ENCODE peak calls at places on chromosomes 11 and 22, in eight cellular contexts. W is K562, V is endothelial cell of umbilical vein, T is GM23338, K is HCT116, U is GM12878, D is HepG2, S is H1. F is an unnamed sample.

GRCh38 chr11:88629496-88629895 is 292.0 kb upstream of the CTSC start:
- DNase-seq in W (no peak), V (no peak), T (no peak), K (no peak), U (no peak), D (no peak), S (no peak), F (no peak)

GRCh38 chr11:34972892-34973291 is 56.5 kb downstream of the PDHX start:
- DNase-seq in W (no peak), V (no peak), T (no peak), K (no peak), U (no peak), D (no peak), S (no peak), F (no peak)

GRCh38 chr22:26544489-26544888 is 32.2 kb upstream of the TFIP11 start:
- DNase-seq in W (no peak), V (no peak), T (no peak), K (no peak), U (no peak), D (no peak), S (no peak), F (no peak)

GRCh38 chr22:29195118-29195963 is 10.4 kb upstream of the EMID1 start:
- DNase-seq in W (peak; percentile 85), V (no peak), T (no peak), K (no peak), U (no peak), D (no peak), S (no peak), F (no peak)

GRCh38 chr22:47259990-47260389 is 497.5 kb downstream of the TBC1D22A start:
- DNase-seq in W (peak; percentile 20), V (no peak), T (no peak), K (no peak), U (no peak), D (no peak), S (no peak), F (peak; percentile 2)

GRCh38 chr22:26463688-26464087 is 19.9 kb downstream of the HPS4 start:
- DNase-seq in W (no peak), V (no peak), T (no peak), K (no peak), U (no peak), D (no peak), S (no peak), F (no peak)

GRCh38 chr11:37967635-37968034 is 1369.6 kb upstream of the RAG2 start:
- DNase-seq in W (no peak), V (no peak), T (no peak), K (no peak), U (no peak), D (no peak), S (no peak), F (no peak)

GRCh38 chr11:134802116-134802515 is 390.1 kb upstream of the B3GAT1 start:
- DNase-seq in W (no peak), V (no peak), T (no peak), K (no peak), U (no peak), D (no peak), S (no peak), F (no peak)

GRCh38 chr22:50486561-50487289 is at the start of gene MIOX:
- DNase-seq in W (peak; percentile 14), V (no peak), T (no peak), K (no peak), U (no peak), D (no peak), S (no peak), F (no peak)

GRCh38 chr22:44600386-44600785 is 101.6 kb upstream of the PRR5 start:
- DNase-seq in W (no peak), V (no peak), T (no peak), K (no peak), U (no peak), D (no peak), S (no peak), F (no peak)

GRCh38 chr22:26321469-26321913 is 107.6 kb upstream of the ASPHD2 start:
- DNase-seq in W (peak; percentile 27), V (no peak), T (peak; percentile 23), K (no peak), U (no peak), D (no peak), S (no peak), F (no peak)

GRCh38 chr22:22858559-22858937 is 29.1 kb upstream of the IGLL5 start:
- DNase-seq in W (no peak), V (no peak), T (no peak), K (no peak), U (no peak), D (peak; percentile 69), S (no peak), F (no peak)

GRCh38 chr22:44094751-44095302 is 70.7 kb downstream of the PARVB start:
- DNase-seq in W (no peak), V (no peak), T (no peak), K (no peak), U (no peak), D (no peak), S (no peak), F (no peak)

GRCh38 chr11:129932385-129933067 is 37.1 kb upstream of the NFRKB start:
- DNase-seq in W (no peak), V (no peak), T (no peak), K (no peak), U (no peak), D (no peak), S (no peak), F (no peak)

GRCh38 chr22:28841111-28841510 is 40.7 kb upstream of the XBP1 start:
- DNase-seq in W (no peak), V (no peak), T (no peak), K (no peak), U (no peak), D (peak; percentile 34), S (no peak), F (no peak)

GRCh38 chr11:57493507-57494503 is 21.7 kb downstream of the SLC43A1 start:
- DNase-seq in W (peak; percentile 78), V (peak; percentile 42), T (peak; percentile 97), K (peak; percentile 73), U (no peak), D (peak; percentile 73), S (peak; percentile 93), F (no peak)

GRCh38 chr22:34035209-34035608 is 114.9 kb upstream of the LARGE1 start:
- DNase-seq in W (no peak), V (no peak), T (no peak), K (no peak), U (no peak), D (no peak), S (no peak), F (no peak)

GRCh38 chr11:128155590-128155989 is 431.8 kb downstream of the ETS1 start:
- DNase-seq in W (no peak), V (no peak), T (no peak), K (no peak), U (no peak), D (no peak), S (no peak), F (no peak)

GRCh38 chr11:128156486-128156885 is 430.9 kb downstream of the ETS1 start:
- DNase-seq in W (no peak), V (no peak), T (no peak), K (no peak), U (no peak), D (no peak), S (no peak), F (no peak)

GRCh38 chr11:128161994-128162393 is 425.4 kb downstream of the ETS1 start:
- DNase-seq in W (no peak), V (no peak), T (no peak), K (no peak), U (no peak), D (no peak), S (no peak), F (no peak)

GRCh38 chr11:128157423-128158298 is 429.7 kb downstream of the ETS1 start:
- DNase-seq in W (peak; percentile 51), V (peak; percentile 87), T (peak; percentile 84), K (peak; percentile 72), U (peak; percentile 51), D (peak; percentile 44), S (peak; percentile 76), F (peak; percentile 65)

GRCh38 chr11:128158860-128159259 is 428.5 kb downstream of the ETS1 start:
- DNase-seq in W (no peak), V (no peak), T (no peak), K (no peak), U (no peak), D (no peak), S (no peak), F (no peak)
- TF ChIP-seq POLR2AphosphoS5 in W (no peak), V (no peak), T (no peak), K (no peak), U (no peak), D (no peak), S (no peak), F (no peak)

DNA sequence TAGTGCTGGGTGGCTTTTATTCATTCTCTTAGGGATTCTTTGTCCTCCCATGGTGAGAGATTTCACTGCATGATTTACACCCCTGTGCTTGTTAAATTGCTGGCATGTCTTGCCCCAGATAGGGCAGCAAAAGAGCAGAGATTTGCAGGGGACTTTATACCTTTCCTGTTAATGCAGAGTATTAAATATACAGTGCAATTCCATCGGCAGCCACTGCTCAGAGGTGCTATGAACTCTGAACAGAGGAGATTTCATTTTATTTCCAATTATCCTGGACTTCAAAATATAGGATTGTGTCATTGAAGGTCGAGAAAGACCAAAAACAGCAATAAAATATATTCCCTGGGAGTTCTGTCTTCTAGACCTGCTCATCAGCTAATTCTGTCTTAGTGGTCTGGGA is 263.4 kb upstream of the NCAM1 start:
- DNase-seq in W (no peak), V (no peak), T (no peak), K (no peak), U (no peak), D (no peak), S (no peak), F (no peak)
- TF ChIP-seq EZH2 in W (no peak), V (no peak), T (no peak), K (no peak), U (no peak), D (no peak), S (no peak), F (no peak)

GRCh38 chr11:65652511-65653228 is 10.0 kb downstream of the RELA start:
- DNase-seq in W (peak; percentile 95), V (peak; percentile 96), T (peak; percentile 93), K (peak; percentile 71), U (peak; percentile 80), D (peak; percentile 86), S (peak; percentile 93), F (no peak)
- TF ChIP-seq POLR2AphosphoS5 in W (peak; percentile 54), V (peak; percentile 90), T (peak; percentile 61), K (peak; percentile 55), U (peak; percentile 83), D (peak; percentile 67), S (no peak), F (peak; percentile 83)

GRCh38 chr22:30857791-30858190 is 110.8 kb downstream of the MORC2 start:
- DNase-seq in W (no peak), V (no peak), T (no peak), K (no peak), U (no peak), D (no peak), S (no peak), F (no peak)

GRCh38 chr22:30857103-30857502 is 111.5 kb downstream of the MORC2 start:
- DNase-seq in W (no peak), V (no peak), T (no peak), K (no peak), U (no peak), D (no peak), S (no peak), F (no peak)

GRCh38 chr22:30855677-30856518 is 112.7 kb downstream of the MORC2 start:
- DNase-seq in W (no peak), V (no peak), T (no peak), K (no peak), U (no peak), D (no peak), S (no peak), F (no peak)

GRCh38 chr22:30856699-30857098 is 111.9 kb downstream of the MORC2 start:
- DNase-seq in W (no peak), V (no peak), T (no peak), K (no peak), U (no peak), D (no peak), S (no peak), F (no peak)

GRCh38 chr22:30855266-30855665 is 113.3 kb downstream of the MORC2 start:
- DNase-seq in W (no peak), V (no peak), T (no peak), K (no peak), U (no peak), D (no peak), S (no peak), F (no peak)
- TF ChIP-seq EZH2 in W (no peak), V (no peak), T (no peak), K (no peak), U (no peak), D (no peak), S (no peak), F (no peak)

F was measured in SK-N-MC.